ENCODE peak calls at places on chromosomes 4 and X, in eight cellular contexts. L is naive thymus-derived CD4-positive, alpha-beta T cell; Z is CD8-positive, alpha-beta T cell; E is lung; G is neural progenitor cell; D is heart left ventricle; T is uterus; Y is DND-41. V is an unnamed sample.

GRCh38 chr4:1785592-1785991 is 7.5 kb upstream of the FGFR3 start:
- DNase-seq in L (no peak), Z (no peak), E (no peak), G (no peak), D (no peak), T (no peak), Y (no peak), V (no peak)

GRCh38 chr4:84221704-84222103 is 277.4 kb downstream of the NKX6-1 start:
- DNase-seq in L (no peak), Z (no peak), E (no peak), G (no peak), D (no peak), T (no peak), Y (no peak), V (no peak)

GRCh38 chrX:44784241-44784640 is 59.6 kb upstream of the DUSP21 start:
- DNase-seq in L (no peak), Z (no peak), E (no peak), G (no peak), D (no peak), T (no peak), Y (no peak), V (no peak)

GRCh38 chr4:94880976-94881375 is 123.2 kb downstream of the BMPR1B start:
- DNase-seq in L (no peak), Z (no peak), E (no peak), G (no peak), D (no peak), T (no peak), Y (no peak), V (no peak)

GRCh38 chr4:152877868-152878267 is 58.3 kb upstream of the FHDC1 start:
- DNase-seq in L (no peak), Z (no peak), E (no peak), G (no peak), D (no peak), T (no peak), Y (no peak), V (no peak)

GRCh38 chrX:26286836-26287235 is 70.9 kb downstream of the MAGEB5 start:
- DNase-seq in L (no peak), Z (no peak), E (no peak), G (no peak), D (no peak), T (no peak), Y (no peak), V (no peak)

GRCh38 chr4:153579872-153580271 is 104.2 kb upstream of the TLR2 start:
- DNase-seq in L (no peak), Z (no peak), E (no peak), G (no peak), D (no peak), T (no peak), Y (no peak), V (no peak)

GRCh38 chr4:100875296-100876040 is 357.6 kb upstream of the EMCN start:
- DNase-seq in L (no peak), Z (no peak), E (no peak), G (no peak), D (no peak), T (no peak), Y (no peak), V (no peak)

GRCh38 chrX:810186-810585 is 179.6 kb downstream of the SHOX start:
- DNase-seq in L (no peak), Z (no peak), E (no peak), G (no peak), D (no peak), T (no peak), Y (no peak), V (no peak)

GRCh38 chrX:28585767-28586166 is 1.5 kb upstream of the IL1RAPL1 start:
- DNase-seq in L (no peak), Z (no peak), E (no peak), G (peak; percentile 19), D (no peak), T (no peak), Y (no peak), V (no peak)

GRCh38 chr4:15479089-15479912 is 9.6 kb downstream of the CC2D2A start:
- DNase-seq in L (no peak), Z (no peak), E (peak; percentile 55), G (peak; percentile 87), D (peak; percentile 39), T (peak; percentile 67), Y (peak; percentile 35), V (peak; percentile 74)

GRCh38 chr4:25320374-25321172 is 8.0 kb downstream of the ZCCHC4 start:
- DNase-seq in L (no peak), Z (no peak), E (no peak), G (no peak), D (no peak), T (no peak), Y (no peak), V (no peak)

GRCh38 chr4:6909970-6910339 is 329 bp downstream of the TBC1D14 start:
- DNase-seq in L (no peak), Z (peak; percentile 27), E (no peak), G (peak; percentile 75), D (no peak), T (no peak), Y (peak; percentile 49), V (no peak)

GRCh38 chr4:94390804-94391410 is 48.3 kb upstream of the HPGDS start:
- DNase-seq in L (peak; percentile 12), Z (no peak), E (no peak), G (peak; percentile 11), D (no peak), T (no peak), Y (peak; percentile 27), V (peak; percentile 29)

GRCh38 chr4:157700898-157701694 is 471.7 kb downstream of the GASK1B start:
- DNase-seq in L (no peak), Z (no peak), E (no peak), G (no peak), D (no peak), T (no peak), Y (no peak), V (no peak)

GRCh38 chr4:112099701-112100289 is 45.5 kb upstream of the FAM241A start:
- DNase-seq in L (peak; percentile 55), Z (no peak), E (no peak), G (peak; percentile 41), D (no peak), T (no peak), Y (no peak), V (no peak)

GRCh38 chr4:96972920-96973319 is 1133.0 kb downstream of the PDHA2 start:
- DNase-seq in L (no peak), Z (no peak), E (no peak), G (no peak), D (no peak), T (no peak), Y (no peak), V (no peak)

GRCh38 chr4:169271692-169272007 is 894 bp upstream of the SH3RF1 start:
- DNase-seq in L (no peak), Z (no peak), E (no peak), G (no peak), D (no peak), T (no peak), Y (no peak), V (no peak)

GRCh38 chr4:163378661-163379060 is 35.0 kb downstream of the NPY5R start:
- DNase-seq in L (no peak), Z (no peak), E (no peak), G (no peak), D (no peak), T (no peak), Y (no peak), V (no peak)

GRCh38 chr4:37431417-37431743 is 186.8 kb downstream of the NWD2 start:
- DNase-seq in L (no peak), Z (no peak), E (no peak), G (no peak), D (no peak), T (no peak), Y (no peak), V (no peak)

GRCh38 chrX:48695925-48696300 is 621 bp upstream of the SUV39H1 start:
- DNase-seq in L (no peak), Z (no peak), E (no peak), G (peak; percentile 34), D (no peak), T (no peak), Y (no peak), V (no peak)

GRCh38 chrX:136689441-136689840 is 41.5 kb downstream of the CD40LG start:
- DNase-seq in L (no peak), Z (no peak), E (no peak), G (peak; percentile 65), D (no peak), T (no peak), Y (peak; percentile 43), V (no peak)

GRCh38 chrX:117092641-117093040 is 629.9 kb upstream of the CT83 start:
- DNase-seq in L (no peak), Z (no peak), E (no peak), G (no peak), D (no peak), T (no peak), Y (no peak), V (no peak)
- H3K9me3 ChIP-seq in L (no peaks in the 10 kb centered on the region), Z (no peaks in the 10 kb centered on the region), E (no peaks in the 10 kb centered on the region), G (peaks cover 49% of the 10 kb centered on the region), D (no peaks in the 10 kb centered on the region), T (peaks cover 3% of the 10 kb centered on the region), Y (peaks cover 32% of the 10 kb centered on the region), V (peaks cover 3% of the 10 kb centered on the region)

DNA sequence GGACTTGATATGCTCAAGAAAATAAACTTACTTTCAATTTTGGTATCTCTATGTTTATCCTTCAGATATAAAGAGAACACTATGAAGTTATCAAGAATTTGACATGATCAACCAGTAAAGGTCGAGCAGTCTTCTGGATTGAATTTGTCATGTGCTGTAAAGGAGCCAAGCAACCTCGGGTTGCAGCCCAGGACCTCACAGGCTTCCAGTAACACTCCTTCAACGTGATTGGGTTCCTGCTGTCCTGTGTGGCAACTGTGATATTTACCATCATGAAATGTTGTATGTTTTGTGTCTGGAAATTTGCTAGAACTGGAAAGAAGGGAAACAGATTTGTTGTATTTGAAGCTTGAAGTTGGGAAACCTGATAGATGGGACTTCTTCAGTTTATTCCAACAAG is 52.0 kb upstream of the UGT2B7 start:
- DNase-seq in L (no peak), Z (no peak), E (no peak), G (no peak), D (no peak), T (no peak), Y (no peak), V (no peak)
- H3K36me3 ChIP-seq in L (no peaks in the 10 kb centered on the region), Z (no peaks in the 10 kb centered on the region), E (no peaks in the 10 kb centered on the region), G (no peaks in the 10 kb centered on the region), D (no peaks in the 10 kb centered on the region), T (no peaks in the 10 kb centered on the region), Y (no peaks in the 10 kb centered on the region), V (no peaks in the 10 kb centered on the region)

GRCh38 chr4:105710012-105710600 is 1.5 kb downstream of the GSTCD start:
- DNase-seq in L (no peak), Z (no peak), E (no peak), G (no peak), D (no peak), T (no peak), Y (no peak), V (no peak)
- H3K27ac ChIP-seq in L (no peak overlapping the region), Z (no peak overlapping the region), E (no peak overlapping the region), G (no peak overlapping the region), D (no peak overlapping the region), T (no peak overlapping the region), Y (no peak overlapping the region), V (no peak overlapping the region)

DNA sequence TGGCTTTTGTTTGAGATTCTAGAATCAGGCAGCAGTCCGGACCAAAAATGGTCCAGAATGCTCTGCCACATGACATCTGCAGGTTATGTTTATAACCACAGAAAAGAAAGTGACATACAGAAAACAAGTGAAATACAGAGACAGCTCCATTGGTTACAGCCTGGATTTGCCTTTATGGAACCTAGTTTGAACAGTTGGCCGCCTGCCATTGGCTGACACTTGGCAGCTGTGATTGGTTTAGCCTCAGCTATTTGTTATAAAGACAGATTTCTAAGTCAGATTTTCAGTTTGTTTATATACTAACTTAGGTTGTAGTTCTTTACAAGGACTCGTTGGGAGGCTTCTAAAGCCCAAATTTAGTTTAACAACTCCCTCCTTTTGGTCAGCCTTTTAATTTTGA is 40.8 kb upstream of the IL9R start:
- DNase-seq in L (no peak), Z (no peak), E (no peak), G (no peak), D (no peak), T (no peak), Y (no peak), V (no peak)
- H3K9me3 ChIP-seq in L (no peaks in the 10 kb centered on the region), Z (no peaks in the 10 kb centered on the region), E (no peaks in the 10 kb centered on the region), G (no peaks in the 10 kb centered on the region), D (no peaks in the 10 kb centered on the region), T (no peaks in the 10 kb centered on the region), Y (no peaks in the 10 kb centered on the region), V (peaks cover 10% of the 10 kb centered on the region)